ENCODE peak calls at places on chromosomes 7 and 10, in six cellular contexts. One of them, this sample, is unnamed.
A peak's percentile ranks its signal among the peaks of the same experiment; 100 is the strongest.

GRCh38 chr10:91162495-91163268 is 57.8 kb upstream of the PCGF5 start:
- DNase-seq in CD8-positive, alpha-beta T cell: peak; percentile 88
- DNase-seq in neural crest cell: peak; percentile 41
- DNase-seq in heart right ventricle: peak; percentile 81
- DNase-seq in cardiac muscle cell: peak; percentile 67
- DNase-seq in colonic mucosa: peak; percentile 71
- DNase-seq in this sample: no peak

GRCh38 chr10:62230344-62231138 is 38.1 kb downstream of the RTKN2 start:
- DNase-seq in CD8-positive, alpha-beta T cell: no peak
- DNase-seq in neural crest cell: no peak
- DNase-seq in heart right ventricle: no peak
- DNase-seq in colonic mucosa: no peak
- DNase-seq in cardiac muscle cell: no peak
- DNase-seq in this sample: no peak

GRCh38 chr10:50310560-50311174 is 59.4 kb upstream of the ASAH2 start:
- DNase-seq in neural crest cell: peak; percentile 4
- DNase-seq in CD8-positive, alpha-beta T cell: no peak
- DNase-seq in heart right ventricle: no peak
- DNase-seq in cardiac muscle cell: peak; percentile 5
- DNase-seq in colonic mucosa: peak; percentile 41
- DNase-seq in this sample: no peak

GRCh38 chr10:83274088-83274487 is 865.2 kb upstream of the GHITM start:
- DNase-seq in colonic mucosa: no peak
- DNase-seq in CD8-positive, alpha-beta T cell: no peak
- DNase-seq in neural crest cell: no peak
- DNase-seq in cardiac muscle cell: peak; percentile 34
- DNase-seq in heart right ventricle: no peak
- DNase-seq in this sample: no peak

GRCh38 chr7:54541941-54542618 is at the start of gene VSTM2A:
- DNase-seq in cardiac muscle cell: peak; percentile 85
- DNase-seq in colonic mucosa: no peak
- DNase-seq in neural crest cell: peak; percentile 53
- DNase-seq in heart right ventricle: no peak
- DNase-seq in CD8-positive, alpha-beta T cell: no peak
- DNase-seq in this sample: no peak

GRCh38 chr7:106609416-106609815 is 51.5 kb downstream of the CCDC71L start:
- DNase-seq in heart right ventricle: no peak
- DNase-seq in colonic mucosa: no peak
- DNase-seq in cardiac muscle cell: no peak
- DNase-seq in neural crest cell: no peak
- DNase-seq in CD8-positive, alpha-beta T cell: no peak
- DNase-seq in this sample: no peak

GRCh38 chr7:26410156-26410555 is 118.5 kb downstream of the SNX10 start:
- DNase-seq in neural crest cell: no peak
- DNase-seq in cardiac muscle cell: no peak
- DNase-seq in CD8-positive, alpha-beta T cell: no peak
- DNase-seq in heart right ventricle: no peak
- DNase-seq in colonic mucosa: no peak
- DNase-seq in this sample: no peak

GRCh38 chr10:35768011-35768410 is 125.9 kb upstream of the FZD8 start:
- DNase-seq in CD8-positive, alpha-beta T cell: no peak
- DNase-seq in colonic mucosa: no peak
- DNase-seq in cardiac muscle cell: no peak
- DNase-seq in heart right ventricle: no peak
- DNase-seq in neural crest cell: no peak
- DNase-seq in this sample: no peak

GRCh38 chr7:29471444-29472138 is 92.0 kb upstream of the PRR15 start:
- DNase-seq in neural crest cell: no peak
- DNase-seq in CD8-positive, alpha-beta T cell: no peak
- DNase-seq in heart right ventricle: no peak
- DNase-seq in cardiac muscle cell: no peak
- DNase-seq in colonic mucosa: peak; percentile 77
- DNase-seq in this sample: no peak

GRCh38 chr7:155722118-155722517 is 77.7 kb downstream of the RBM33 start:
- DNase-seq in colonic mucosa: no peak
- DNase-seq in cardiac muscle cell: no peak
- DNase-seq in heart right ventricle: no peak
- DNase-seq in neural crest cell: no peak
- DNase-seq in CD8-positive, alpha-beta T cell: no peak
- DNase-seq in this sample: no peak

GRCh38 chr10:80619036-80619435 is 81.3 kb downstream of the SH2D4B start:
- DNase-seq in CD8-positive, alpha-beta T cell: no peak
- DNase-seq in heart right ventricle: no peak
- DNase-seq in colonic mucosa: no peak
- DNase-seq in neural crest cell: no peak
- DNase-seq in cardiac muscle cell: no peak
- DNase-seq in this sample: no peak

GRCh38 chr10:48491422-48492139 is 113.3 kb downstream of the ARHGAP22 start:
- DNase-seq in cardiac muscle cell: no peak
- DNase-seq in CD8-positive, alpha-beta T cell: peak; percentile 13
- DNase-seq in colonic mucosa: peak; percentile 6
- DNase-seq in neural crest cell: no peak
- DNase-seq in heart right ventricle: no peak
- DNase-seq in this sample: no peak

GRCh38 chr10:114697061-114697598 is 39.1 kb upstream of the ABLIM1 start:
- DNase-seq in CD8-positive, alpha-beta T cell: no peak
- DNase-seq in neural crest cell: no peak
- DNase-seq in colonic mucosa: no peak
- DNase-seq in heart right ventricle: peak; percentile 81
- DNase-seq in cardiac muscle cell: no peak
- DNase-seq in this sample: no peak

GRCh38 chr7:157514746-157515145 is 177.9 kb downstream of the DNAJB6 start:
- DNase-seq in cardiac muscle cell: no peak
- DNase-seq in neural crest cell: no peak
- DNase-seq in heart right ventricle: no peak
- DNase-seq in CD8-positive, alpha-beta T cell: peak; percentile 42
- DNase-seq in colonic mucosa: no peak
- DNase-seq in this sample: no peak

GRCh38 chr10:75977146-75977545 is 545.7 kb downstream of the LRMDA start:
- DNase-seq in heart right ventricle: no peak
- DNase-seq in colonic mucosa: no peak
- DNase-seq in cardiac muscle cell: no peak
- DNase-seq in CD8-positive, alpha-beta T cell: no peak
- DNase-seq in neural crest cell: no peak
- DNase-seq in this sample: no peak

GRCh38 chr10:112435013-112435619 is 11.6 kb downstream of the ZDHHC6 start:
- DNase-seq in neural crest cell: no peak
- DNase-seq in CD8-positive, alpha-beta T cell: no peak
- DNase-seq in heart right ventricle: no peak
- DNase-seq in cardiac muscle cell: no peak
- DNase-seq in colonic mucosa: no peak
- DNase-seq in this sample: peak; percentile 9

GRCh38 chr10:49360271-49361177 is 35.4 kb downstream of the DRGX start:
- DNase-seq in neural crest cell: no peak
- DNase-seq in colonic mucosa: no peak
- DNase-seq in heart right ventricle: peak; percentile 71
- DNase-seq in cardiac muscle cell: peak; percentile 44
- DNase-seq in CD8-positive, alpha-beta T cell: peak; percentile 38
- DNase-seq in this sample: no peak

GRCh38 chr10:551489-552252 is 137.8 kb downstream of the DIP2C start:
- DNase-seq in colonic mucosa: no peak
- DNase-seq in CD8-positive, alpha-beta T cell: no peak
- DNase-seq in heart right ventricle: no peak
- DNase-seq in cardiac muscle cell: no peak
- DNase-seq in neural crest cell: no peak
- DNase-seq in this sample: no peak

GRCh38 chr7:108114117-108114841 is 15.9 kb downstream of the LAMB4 start:
- DNase-seq in neural crest cell: no peak
- DNase-seq in heart right ventricle: no peak
- DNase-seq in colonic mucosa: no peak
- DNase-seq in CD8-positive, alpha-beta T cell: no peak
- DNase-seq in cardiac muscle cell: peak; percentile 38
- DNase-seq in this sample: no peak

GRCh38 chr10:70974351-70974901 is 86.1 kb upstream of the PCBD1 start:
- DNase-seq in neural crest cell: no peak
- DNase-seq in cardiac muscle cell: no peak
- DNase-seq in CD8-positive, alpha-beta T cell: no peak
- DNase-seq in colonic mucosa: no peak
- DNase-seq in heart right ventricle: no peak
- DNase-seq in this sample: peak; percentile 21

GRCh38 chr10:7337431-7338171 is 73.2 kb downstream of the SFMBT2 start:
- DNase-seq in CD8-positive, alpha-beta T cell: no peak
- DNase-seq in cardiac muscle cell: no peak
- DNase-seq in neural crest cell: no peak
- DNase-seq in colonic mucosa: no peak
- DNase-seq in heart right ventricle: no peak
- DNase-seq in this sample: no peak

GRCh38 chr10:3224241-3224640 is 51.7 kb upstream of the PITRM1 start:
- DNase-seq in heart right ventricle: no peak
- DNase-seq in colonic mucosa: no peak
- DNase-seq in CD8-positive, alpha-beta T cell: no peak
- DNase-seq in neural crest cell: no peak
- DNase-seq in cardiac muscle cell: no peak
- DNase-seq in this sample: no peak
- TF ChIP-seq CTCF in heart right ventricle: no peak
- TF ChIP-seq CTCF in colonic mucosa: no peak
- TF ChIP-seq CTCF in CD8-positive, alpha-beta T cell: no peak
- TF ChIP-seq CTCF in neural crest cell: no peak
- TF ChIP-seq CTCF in cardiac muscle cell: no peak
- TF ChIP-seq CTCF in this sample: no peak

GRCh38 chr10:63766766-63767505 is 245.7 kb downstream of the REEP3 start:
- DNase-seq in neural crest cell: no peak
- DNase-seq in heart right ventricle: no peak
- DNase-seq in CD8-positive, alpha-beta T cell: no peak
- DNase-seq in cardiac muscle cell: peak; percentile 50
- DNase-seq in colonic mucosa: no peak
- DNase-seq in this sample: no peak

GRCh38 chr10:63770523-63770922 is 249.3 kb downstream of the REEP3 start:
- DNase-seq in colonic mucosa: no peak
- DNase-seq in neural crest cell: no peak
- DNase-seq in CD8-positive, alpha-beta T cell: no peak
- DNase-seq in heart right ventricle: no peak
- DNase-seq in cardiac muscle cell: no peak
- DNase-seq in this sample: no peak

GRCh38 chr10:63765126-63765525 is 243.9 kb downstream of the REEP3 start:
- DNase-seq in neural crest cell: no peak
- DNase-seq in colonic mucosa: no peak
- DNase-seq in CD8-positive, alpha-beta T cell: no peak
- DNase-seq in heart right ventricle: no peak
- DNase-seq in cardiac muscle cell: no peak
- DNase-seq in this sample: no peak

GRCh38 chr10:63769367-63769766 is 248.2 kb downstream of the REEP3 start:
- DNase-seq in heart right ventricle: no peak
- DNase-seq in colonic mucosa: no peak
- DNase-seq in cardiac muscle cell: peak; percentile 9
- DNase-seq in CD8-positive, alpha-beta T cell: no peak
- DNase-seq in neural crest cell: no peak
- DNase-seq in this sample: no peak

DNA sequence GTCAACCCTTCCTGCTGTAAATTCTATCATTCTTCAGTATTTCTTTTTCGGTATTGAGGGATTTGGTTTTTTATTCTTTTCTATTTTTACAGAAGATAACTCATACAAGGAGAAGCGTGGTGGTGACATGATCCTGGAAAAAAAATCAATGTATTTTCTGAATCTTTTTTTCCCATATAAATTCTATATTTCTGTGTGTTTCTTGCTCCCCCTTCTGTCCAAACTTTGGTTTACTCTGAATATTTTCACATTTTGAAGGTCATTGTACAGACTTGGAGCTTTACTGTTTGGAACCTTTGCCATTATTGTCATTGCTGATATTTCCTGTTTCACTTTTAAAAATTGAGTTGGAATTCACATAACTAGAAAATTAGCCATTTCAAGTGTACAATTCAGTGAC is 246.3 kb downstream of the REEP3 start:
- DNase-seq in colonic mucosa: no peak
- DNase-seq in heart right ventricle: no peak
- DNase-seq in cardiac muscle cell: no peak
- DNase-seq in CD8-positive, alpha-beta T cell: no peak
- DNase-seq in neural crest cell: no peak
- DNase-seq in this sample: no peak
- TF ChIP-seq CTCF in colonic mucosa: peak; percentile 9
- TF ChIP-seq CTCF in heart right ventricle: peak; percentile 48
- TF ChIP-seq CTCF in cardiac muscle cell: peak; percentile 44
- TF ChIP-seq CTCF in CD8-positive, alpha-beta T cell: no peak
- TF ChIP-seq CTCF in neural crest cell: peak; percentile 59
- TF ChIP-seq CTCF in this sample: no peak

GRCh38 chr7:24824400-24824799 is 67.1 kb upstream of the GSDME start:
- DNase-seq in cardiac muscle cell: no peak
- DNase-seq in colonic mucosa: no peak
- DNase-seq in CD8-positive, alpha-beta T cell: no peak
- DNase-seq in heart right ventricle: no peak
- DNase-seq in neural crest cell: no peak
- DNase-seq in this sample: no peak

GRCh38 chr7:24820730-24821044 is 63.4 kb upstream of the GSDME start:
- DNase-seq in CD8-positive, alpha-beta T cell: no peak
- DNase-seq in neural crest cell: no peak
- DNase-seq in heart right ventricle: no peak
- DNase-seq in colonic mucosa: no peak
- DNase-seq in cardiac muscle cell: peak; percentile 41
- DNase-seq in this sample: no peak

GRCh38 chr7:24819916-24820689 is 62.8 kb upstream of the GSDME start:
- DNase-seq in cardiac muscle cell: peak; percentile 87
- DNase-seq in colonic mucosa: peak; percentile 92
- DNase-seq in heart right ventricle: peak; percentile 66
- DNase-seq in CD8-positive, alpha-beta T cell: peak; percentile 81
- DNase-seq in neural crest cell: peak; percentile 83
- DNase-seq in this sample: peak; percentile 84

GRCh38 chr7:24824896-24825295 is 67.6 kb upstream of the GSDME start:
- DNase-seq in colonic mucosa: no peak
- DNase-seq in heart right ventricle: no peak
- DNase-seq in cardiac muscle cell: no peak
- DNase-seq in neural crest cell: no peak
- DNase-seq in CD8-positive, alpha-beta T cell: no peak
- DNase-seq in this sample: no peak

DNA sequence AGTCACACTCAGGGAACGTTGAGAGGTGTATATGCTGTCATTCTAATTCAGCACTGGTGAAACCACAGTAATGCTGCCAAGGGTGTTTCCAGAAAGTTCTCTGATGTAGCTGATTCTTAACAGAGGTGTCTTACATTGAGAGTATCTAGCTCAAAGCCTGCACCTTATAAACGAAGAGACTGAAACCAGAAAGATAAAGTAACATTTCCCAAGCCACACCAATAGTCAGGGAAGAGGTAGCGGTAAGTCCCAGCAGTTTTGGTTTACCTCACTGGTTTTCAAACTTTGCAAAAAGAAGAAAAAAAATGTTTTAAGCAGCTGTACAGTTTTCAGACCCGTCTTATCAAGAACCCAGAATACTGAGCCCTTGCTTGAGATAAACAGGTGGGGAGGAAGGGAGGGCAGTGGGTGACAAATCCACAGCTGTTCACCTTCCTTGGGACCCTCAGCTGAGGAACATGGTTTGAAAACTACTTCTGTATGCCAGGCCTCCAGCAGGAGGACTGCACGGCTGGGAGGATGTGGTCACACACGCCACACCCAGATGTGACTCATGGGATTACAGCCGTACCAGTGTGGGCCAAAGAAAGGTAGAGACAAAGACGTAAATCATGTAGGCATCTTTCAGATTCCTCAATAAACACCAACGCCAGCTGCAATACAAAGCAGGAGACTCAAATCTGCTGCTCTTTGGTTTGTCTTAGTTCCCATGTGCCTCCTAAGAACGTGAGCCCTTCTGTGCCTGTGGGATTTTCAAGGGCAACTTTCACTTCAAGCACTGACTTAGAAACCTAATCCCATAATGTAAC is 64.0 kb upstream of the GSDME start:
- DNase-seq in heart right ventricle: peak; percentile 20
- DNase-seq in CD8-positive, alpha-beta T cell: peak; percentile 84
- DNase-seq in colonic mucosa: peak; percentile 82
- DNase-seq in neural crest cell: no peak
- DNase-seq in cardiac muscle cell: no peak
- DNase-seq in this sample: peak; percentile 96
- TF ChIP-seq CTCF in heart right ventricle: peak; percentile 22
- TF ChIP-seq CTCF in CD8-positive, alpha-beta T cell: no peak
- TF ChIP-seq CTCF in colonic mucosa: no peak
- TF ChIP-seq CTCF in neural crest cell: no peak
- TF ChIP-seq CTCF in cardiac muscle cell: peak; percentile 36
- TF ChIP-seq CTCF in this sample: no peak

GRCh38 chr7:23546897-23547572 is 15.3 kb upstream of the TRA2A start:
- DNase-seq in cardiac muscle cell: peak; percentile 85
- DNase-seq in neural crest cell: peak; percentile 75
- DNase-seq in CD8-positive, alpha-beta T cell: peak; percentile 82
- DNase-seq in colonic mucosa: peak; percentile 78
- DNase-seq in heart right ventricle: peak; percentile 37
- DNase-seq in this sample: peak; percentile 86
- TF ChIP-seq CTCF in cardiac muscle cell: peak; percentile 89
- TF ChIP-seq CTCF in neural crest cell: peak; percentile 98
- TF ChIP-seq CTCF in CD8-positive, alpha-beta T cell: peak; percentile 97
- TF ChIP-seq CTCF in colonic mucosa: peak; percentile 95
- TF ChIP-seq CTCF in heart right ventricle: peak; percentile 95
- TF ChIP-seq CTCF in this sample: peak; percentile 89

This sample was measured in HFF-Myc.